ENCODE peak calls at places on chromosomes 2 and 18, in six cellular contexts. C, X, W, O, U and D are unnamed samples.

GRCh38 chr2:3365219-3365618 is 12.4 kb downstream of the EIPR1 start:
- DNase-seq in C (no peak), X (no peak), W (no peak), O (no peak), U (no peak), D (no peak)

GRCh38 chr2:179826297-179826696 is 35.1 kb downstream of the ZNF385B start:
- DNase-seq in C (no peak), X (no peak), W (no peak), O (no peak), U (no peak), D (no peak)

GRCh38 chr2:101638817-101639605 is 58.5 kb upstream of the MAP4K4 start:
- DNase-seq in C (no peak), X (no peak), W (no peak), O (no peak), U (no peak), D (no peak)

GRCh38 chr2:120868366-120868765 is 132.7 kb downstream of the GLI2 start:
- DNase-seq in C (no peak), X (no peak), W (no peak), O (no peak), U (no peak), D (no peak)

GRCh38 chr2:231590614-231591013 is 2.0 kb upstream of the TEX44 start:
- DNase-seq in C (no peak), X (no peak), W (peak; percentile 30), O (no peak), U (peak; percentile 60), D (peak; percentile 15)

GRCh38 chr2:128410035-128410757 is 91.5 kb upstream of the HS6ST1 start:
- DNase-seq in C (no peak), X (no peak), W (no peak), O (no peak), U (no peak), D (no peak)

GRCh38 chr2:14540003-14540402 is 92.5 kb upstream of the LRATD1 start:
- DNase-seq in C (no peak), X (no peak), W (no peak), O (no peak), U (no peak), D (peak; percentile 41)

GRCh38 chr18:52685316-52685715 is 345.3 kb downstream of the DCC start:
- DNase-seq in C (no peak), X (no peak), W (no peak), O (no peak), U (no peak), D (no peak)

GRCh38 chr18:35123811-35124210 is 82.6 kb downstream of the MAPRE2 start:
- DNase-seq in C (no peak), X (no peak), W (no peak), O (no peak), U (no peak), D (no peak)

GRCh38 chr2:57491213-57491612 is 555.4 kb upstream of the VRK2 start:
- DNase-seq in C (no peak), X (no peak), W (no peak), O (no peak), U (no peak), D (no peak)

GRCh38 chr2:14927021-14927564 is 294.6 kb downstream of the LRATD1 start:
- DNase-seq in C (no peak), X (no peak), W (no peak), O (no peak), U (peak; percentile 8), D (peak; percentile 95)

DNA sequence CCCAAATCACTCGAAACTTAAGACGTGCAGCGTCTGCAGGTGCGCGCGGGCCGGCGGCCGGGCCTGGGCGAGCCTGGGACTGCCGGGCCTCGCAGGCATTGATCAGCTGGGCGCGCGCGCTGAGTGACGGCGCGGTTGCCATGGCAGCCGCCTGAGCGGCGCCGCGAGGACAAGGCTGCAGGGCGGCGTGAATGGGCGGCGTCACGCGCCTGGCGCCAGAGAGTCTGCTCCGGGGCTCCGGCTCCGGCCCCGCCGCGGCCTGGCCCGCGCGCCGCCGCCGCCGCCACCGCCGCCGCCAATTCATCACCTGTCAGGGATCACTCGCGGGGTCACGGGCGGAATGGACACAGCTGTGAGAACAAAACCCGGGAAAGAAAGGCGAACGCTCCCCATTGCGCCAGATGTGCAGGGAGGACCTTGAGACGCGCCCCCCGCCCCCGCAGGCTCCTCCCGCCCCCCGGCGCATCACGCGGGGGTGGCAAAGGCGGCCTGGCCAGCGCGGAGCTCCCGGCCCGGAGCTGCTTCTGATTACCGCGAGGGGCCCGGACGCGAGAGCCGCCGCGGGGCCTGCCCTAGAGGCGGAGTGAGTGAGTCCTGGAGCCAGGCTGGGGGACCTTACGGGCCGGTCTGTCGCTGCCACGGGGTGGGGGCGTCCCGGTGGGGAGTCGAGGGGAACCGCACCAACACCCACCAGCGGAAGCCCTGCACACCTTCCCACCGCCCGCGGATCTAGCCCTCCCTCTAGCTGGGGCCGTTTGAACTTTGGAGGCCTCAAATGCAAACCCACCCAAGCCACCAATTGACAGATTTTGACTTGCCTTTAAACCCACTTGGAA is 2.9 kb upstream of the ID2 start:
- DNase-seq in C (peak; percentile 82), X (peak; percentile 97), W (peak; percentile 95), O (peak; percentile 91), U (peak; percentile 99), D (peak; percentile 95)
- H3K27me3 ChIP-seq in C (peaks cover 4% of the 10 kb centered on the region), X (no peaks in the 10 kb centered on the region), W (peaks cover 5% of the 10 kb centered on the region), O (peaks cover 18% of the 10 kb centered on the region), U (no peaks in the 10 kb centered on the region), D (no peaks in the 10 kb centered on the region)

DNA sequence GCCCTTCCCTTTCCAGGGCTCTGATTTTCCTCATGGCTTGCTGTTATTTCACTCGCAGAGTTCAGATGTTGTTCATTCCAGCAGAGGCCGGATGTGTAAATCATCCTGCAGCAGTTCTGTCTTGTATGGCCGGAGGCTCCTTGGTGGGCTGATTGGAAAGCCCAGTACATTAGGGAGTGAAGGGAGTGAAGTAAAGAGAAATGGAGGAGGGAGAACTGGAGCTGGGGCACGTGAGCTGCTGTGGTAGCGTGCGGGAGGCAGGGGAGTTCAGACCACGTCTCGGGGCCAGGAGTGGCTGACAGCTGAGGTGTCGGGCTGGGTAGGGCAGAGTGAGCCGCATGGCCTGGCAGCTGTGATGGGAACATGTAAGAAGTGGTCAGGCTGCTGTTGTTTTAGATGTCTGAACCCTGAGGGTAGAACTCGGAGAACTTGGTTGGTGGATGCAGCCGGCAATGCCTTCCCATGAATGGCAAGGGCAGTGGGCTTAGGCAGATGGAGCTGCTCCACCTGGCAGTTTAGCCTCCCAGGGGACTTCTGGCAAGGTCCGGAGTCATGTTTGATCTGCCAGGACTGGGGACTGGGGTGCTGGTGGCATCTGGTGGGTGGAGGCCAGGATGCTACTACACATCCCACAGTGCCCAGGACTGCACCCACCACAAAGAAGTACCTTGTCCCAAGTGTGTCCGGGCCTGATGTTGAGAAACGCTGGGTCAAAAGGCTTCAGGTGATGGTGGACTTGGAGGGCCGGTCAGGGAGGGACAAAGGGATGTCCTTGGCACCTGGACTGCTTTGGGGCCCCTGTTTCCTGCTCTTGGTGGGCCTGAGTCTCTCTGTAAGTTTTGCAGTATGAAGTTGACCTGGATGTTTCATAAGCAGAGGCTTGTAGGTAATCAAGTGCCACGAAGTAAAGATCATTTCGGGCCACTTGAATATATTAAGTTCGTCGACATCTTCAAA is 29.1 kb downstream of the ASAP2 start:
- DNase-seq in C (peak; percentile 86), X (no peak), W (no peak), O (peak; percentile 82), U (peak; percentile 26), D (no peak)
- H3K79me2 ChIP-seq in C (peaks cover 92% of the 10 kb centered on the region), X (no peaks in the 10 kb centered on the region), W (no peaks in the 10 kb centered on the region), O (peaks cover 86% of the 10 kb centered on the region), U (peaks cover 95% of the 10 kb centered on the region), D (peaks cover 92% of the 10 kb centered on the region)

GRCh38 chr2:31136732-31137131 is 1.5 kb downstream of the GALNT14 start:
- DNase-seq in C (no peak), X (no peak), W (no peak), O (no peak), U (no peak), D (no peak)
- H3K27me3 ChIP-seq in C (no peaks in the 10 kb centered on the region), X (no peaks in the 10 kb centered on the region), W (no peaks in the 10 kb centered on the region), O (peaks cover 23% of the 10 kb centered on the region), U (peaks cover 83% of the 10 kb centered on the region), D (peaks cover 43% of the 10 kb centered on the region)

GRCh38 chr2:44212301-44212700 is 43.6 kb downstream of the PPM1B start:
- DNase-seq in C (no peak), X (no peak), W (no peak), O (no peak), U (no peak), D (no peak)
- H3K79me2 ChIP-seq in C (peaks cover 4% of the 10 kb centered on the region), X (peaks cover 52% of the 10 kb centered on the region), W (peaks cover 81% of the 10 kb centered on the region), O (no peaks in the 10 kb centered on the region), U (peaks cover 38% of the 10 kb centered on the region), D (no peaks in the 10 kb centered on the region)

GRCh38 chr2:201665420-201666158 is 22.3 kb upstream of the TMEM237 start:
- DNase-seq in C (no peak), X (no peak), W (no peak), O (peak; percentile 19), U (no peak), D (peak; percentile 19)

GRCh38 chr2:201660293-201660895 is 17.1 kb upstream of the TMEM237 start:
- DNase-seq in C (no peak), X (no peak), W (no peak), O (no peak), U (no peak), D (no peak)

GRCh38 chr2:201656740-201657139 is 13.4 kb upstream of the TMEM237 start:
- DNase-seq in C (no peak), X (no peak), W (no peak), O (no peak), U (no peak), D (no peak)

GRCh38 chr2:201664334-201664733 is 21.0 kb upstream of the TMEM237 start:
- DNase-seq in C (no peak), X (no peak), W (no peak), O (no peak), U (no peak), D (no peak)

GRCh38 chr2:201661366-201661765 is 18.1 kb upstream of the TMEM237 start:
- DNase-seq in C (no peak), X (no peak), W (no peak), O (no peak), U (no peak), D (no peak)
- H3K27me3 ChIP-seq in C (no peaks in the 10 kb centered on the region), X (no peaks in the 10 kb centered on the region), W (no peaks in the 10 kb centered on the region), O (no peaks in the 10 kb centered on the region), U (no peaks in the 10 kb centered on the region), D (no peaks in the 10 kb centered on the region)

DNA sequence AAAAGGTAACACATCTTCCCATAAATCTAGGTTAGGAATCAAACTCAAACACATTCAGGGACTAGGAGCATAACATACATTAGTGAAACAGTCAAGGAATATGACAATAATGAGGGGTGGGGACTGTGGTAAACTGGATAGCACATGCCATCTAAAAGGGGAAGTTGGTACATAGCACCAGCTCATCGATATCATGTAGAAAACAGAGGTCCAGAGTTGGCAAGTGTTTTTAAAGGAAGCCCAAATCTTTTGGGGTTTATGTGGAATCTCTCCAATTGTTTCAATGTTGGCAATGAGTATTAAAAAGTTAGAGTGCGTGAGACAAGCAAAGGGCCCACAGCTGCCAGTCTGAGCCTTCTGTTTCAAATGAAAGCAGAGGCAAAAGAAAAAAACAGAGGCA is 24.4 kb downstream of the KLF7 start:
- DNase-seq in C (no peak), X (no peak), W (no peak), O (no peak), U (no peak), D (no peak)
- H3K79me2 ChIP-seq in C (peaks cover 99% of the 10 kb centered on the region), X (peaks cover 10% of the 10 kb centered on the region), W (no peaks in the 10 kb centered on the region), O (peaks cover 90% of the 10 kb centered on the region), U (peaks cover 66% of the 10 kb centered on the region), D (no peaks in the 10 kb centered on the region)

GRCh38 chr18:12109836-12110235 is 16.2 kb downstream of the ANKRD62 start:
- DNase-seq in C (no peak), X (peak; percentile 23), W (no peak), O (no peak), U (no peak), D (no peak)
- H3K27me3 ChIP-seq in C (peaks cover 7% of the 10 kb centered on the region), X (no peaks in the 10 kb centered on the region), W (no peaks in the 10 kb centered on the region), O (peaks cover 8% of the 10 kb centered on the region), U (peaks cover 4% of the 10 kb centered on the region), D (peaks cover 54% of the 10 kb centered on the region)